ENCODE peak calls at places on chromosome 2, in five cellular contexts. Y is adrenal gland, B is heart left ventricle, R is HepG2, A is H54. J is an unnamed sample.
A peak's percentile ranks its signal among the peaks of the same experiment; 100 is the strongest.

GRCh38 chr2:191866675-191867506 is 20.0 kb upstream of the CAVIN2 start:
- DNase-seq in Y (no peak), B (peak; percentile 42), R (peak; percentile 100), A (no peak), J (peak; percentile 27)

GRCh38 chr2:42755161-42755900 is 8.6 kb downstream of the OXER1 start:
- DNase-seq in Y (no peak), B (no peak), R (no peak), A (no peak), J (no peak)

GRCh38 chr2:143193121-143193520 is 63.9 kb downstream of the ARHGAP15 start:
- DNase-seq in Y (no peak), B (no peak), R (no peak), A (no peak), J (no peak)

GRCh38 chr2:56763683-56764082 is 579.9 kb downstream of the CCDC85A start:
- DNase-seq in Y (no peak), B (no peak), R (no peak), A (no peak), J (no peak)

GRCh38 chr2:220904015-220904414 is 668.1 kb downstream of the EPHA4 start:
- DNase-seq in Y (no peak), B (no peak), R (no peak), A (no peak), J (no peak)

GRCh38 chr2:224918626-224919471 is 123.4 kb downstream of the DOCK10 start:
- DNase-seq in Y (no peak), B (no peak), R (no peak), A (no peak), J (no peak)

GRCh38 chr2:71683666-71684065 is 230.3 kb downstream of the DYSF start:
- DNase-seq in Y (no peak), B (no peak), R (no peak), A (no peak), J (peak; percentile 7)

GRCh38 chr2:137828624-137829023 is 135.6 kb upstream of the HNMT start:
- DNase-seq in Y (no peak), B (no peak), R (no peak), A (no peak), J (no peak)

GRCh38 chr2:158099716-158100115 is 2.0 kb upstream of the UPP2 start:
- DNase-seq in Y (no peak), B (no peak), R (peak; percentile 47), A (no peak), J (no peak)

GRCh38 chr2:120239488-120240287 is 13.0 kb upstream of the RALB start:
- DNase-seq in Y (peak; percentile 78), B (peak; percentile 81), R (peak; percentile 37), A (peak; percentile 61), J (peak; percentile 56)

GRCh38 chr2:1625281-1626001 is 118.9 kb downstream of the PXDN start:
- DNase-seq in Y (no peak), B (peak; percentile 49), R (no peak), A (peak; percentile 40), J (peak; percentile 67)

GRCh38 chr2:54009549-54009948 is 38.8 kb upstream of the PSME4 start:
- DNase-seq in Y (no peak), B (no peak), R (no peak), A (no peak), J (no peak)

GRCh38 chr2:72757177-72757775 is 68.6 kb downstream of the EXOC6B start:
- DNase-seq in Y (peak; percentile 61), B (peak; percentile 40), R (peak; percentile 100), A (no peak), J (no peak)

GRCh38 chr2:1787799-1788477 is 43.6 kb upstream of the PXDN start:
- DNase-seq in Y (no peak), B (no peak), R (no peak), A (no peak), J (no peak)

GRCh38 chr2:57373530-57373929 is 673.1 kb upstream of the VRK2 start:
- DNase-seq in Y (no peak), B (no peak), R (no peak), A (no peak), J (no peak)

GRCh38 chr2:175111200-175111657 is 56.8 kb downstream of the ATF2 start:
- DNase-seq in Y (no peak), B (no peak), R (peak; percentile 61), A (no peak), J (no peak)

GRCh38 chr2:230459213-230459612 is 43.2 kb downstream of the SP100 start:
- DNase-seq in Y (no peak), B (no peak), R (no peak), A (no peak), J (no peak)

GRCh38 chr2:58731488-58731869 is 490.4 kb upstream of the FANCL start:
- DNase-seq in Y (no peak), B (no peak), R (no peak), A (no peak), J (no peak)

DNA sequence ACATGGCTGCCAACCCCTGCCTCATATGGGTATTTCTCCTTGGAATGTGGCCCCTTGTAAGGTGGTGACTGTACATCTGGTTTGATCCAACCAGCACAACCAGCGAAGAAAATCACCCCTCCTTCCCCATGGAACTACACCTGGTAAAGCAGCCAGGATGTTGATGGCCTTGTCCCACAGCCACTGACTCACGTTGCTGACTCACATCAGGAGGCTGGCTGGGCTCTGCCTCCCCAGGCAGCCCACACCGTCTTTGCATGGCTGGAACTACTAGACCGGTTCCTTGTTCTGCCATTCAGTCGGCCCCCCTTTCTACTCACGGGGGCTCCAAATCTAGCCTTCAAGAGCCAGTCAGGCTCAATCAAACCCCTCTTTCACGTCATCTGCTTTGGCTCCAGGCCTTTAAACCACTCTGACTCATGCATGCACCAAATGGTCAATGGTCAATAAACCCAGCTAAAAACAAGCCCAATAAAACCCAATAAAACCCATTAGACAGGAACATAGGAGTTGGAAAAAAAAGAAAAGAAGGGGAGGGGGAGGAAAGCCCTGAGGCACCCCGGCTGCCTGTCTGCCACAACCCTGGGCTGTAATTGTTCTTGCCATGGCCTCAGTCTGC is 114.8 kb downstream of the PLB1 start:
- DNase-seq in Y (peak; percentile 81), B (no peak), R (peak; percentile 36), A (peak; percentile 90), J (no peak)
- TF ChIP-seq POLR2A in Y (no peak), B (no peak), R (no peak), A (no peak), J (no peak)

GRCh38 chr2:64525323-64525625 is 1.1 kb downstream of the AFTPH start:
- DNase-seq in Y (no peak), B (no peak), R (peak; percentile 28), A (no peak), J (no peak)

GRCh38 chr2:64522843-64523428 is 1.2 kb upstream of the AFTPH start:
- DNase-seq in Y (peak; percentile 69), B (peak; percentile 62), R (peak; percentile 83), A (peak; percentile 46), J (peak; percentile 35)

GRCh38 chr2:64524604-64525322 is 635 bp downstream of the AFTPH start:
- DNase-seq in Y (peak; percentile 45), B (peak; percentile 22), R (peak; percentile 30), A (no peak), J (no peak)

GRCh38 chr2:64526034-64526433 is 1.9 kb downstream of the AFTPH start:
- DNase-seq in Y (no peak), B (no peak), R (no peak), A (no peak), J (no peak)

DNA sequence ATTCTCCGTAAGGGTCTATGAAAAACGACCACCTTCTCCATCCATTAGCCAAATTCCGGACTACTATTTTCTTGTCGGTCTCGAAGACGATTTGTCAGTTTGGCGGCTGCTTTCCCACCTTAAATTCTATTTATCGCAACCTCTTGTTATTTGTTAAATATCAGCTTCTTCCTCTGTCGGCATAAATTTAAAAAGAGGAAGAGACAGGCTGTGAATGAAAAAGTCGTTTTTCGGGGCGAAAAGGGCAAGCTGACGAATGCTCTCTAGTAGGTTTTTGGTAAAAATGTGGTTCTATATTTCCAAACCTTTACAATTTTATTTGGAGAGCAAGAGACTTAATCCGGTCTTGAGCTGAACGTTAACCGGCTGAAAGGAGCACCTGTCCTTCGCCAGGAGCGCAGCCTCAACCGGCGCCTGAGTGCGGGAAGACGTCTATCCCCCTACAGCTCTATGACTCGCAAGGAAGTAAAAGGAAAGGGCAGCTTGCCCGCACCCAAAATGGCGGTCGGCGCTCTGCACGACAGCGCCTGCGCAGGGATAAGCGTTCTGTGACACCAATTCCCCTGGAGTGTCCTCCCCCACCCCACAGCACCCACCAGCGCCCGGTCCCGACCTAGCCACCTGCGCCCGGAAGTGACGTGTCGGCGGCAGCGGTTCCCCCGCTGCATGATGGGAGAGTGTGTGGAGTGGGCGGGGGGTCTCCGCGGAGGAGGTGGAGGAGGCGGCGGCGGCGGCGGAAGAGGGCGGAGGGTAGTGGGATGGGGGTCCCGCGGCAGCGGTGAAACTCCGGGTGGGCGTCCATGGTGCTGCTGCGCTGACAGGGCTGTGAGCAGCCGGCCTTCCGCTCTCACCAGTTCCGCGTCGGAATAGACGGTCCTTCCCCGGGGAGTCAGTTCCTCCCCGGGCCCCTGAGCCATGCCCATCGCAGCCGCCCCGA is at the start of gene AFTPH:
- DNase-seq in Y (peak; percentile 99), B (peak; percentile 99), R (peak; percentile 99), A (peak; percentile 98), J (peak; percentile 99)
- TF ChIP-seq POLR2A in Y (peak; percentile 71), B (peak; percentile 77), R (peak; percentile 90), A (peak; percentile 43), J (peak; percentile 89)

GRCh38 chr2:237895544-237896506 is 36.4 kb downstream of the RAMP1 start:
- DNase-seq in Y (no peak), B (peak; percentile 79), R (no peak), A (peak; percentile 84), J (peak; percentile 33)
- TF ChIP-seq POLR2A in Y (no peak), B (no peak), R (no peak), A (no peak), J (no peak)

DNA sequence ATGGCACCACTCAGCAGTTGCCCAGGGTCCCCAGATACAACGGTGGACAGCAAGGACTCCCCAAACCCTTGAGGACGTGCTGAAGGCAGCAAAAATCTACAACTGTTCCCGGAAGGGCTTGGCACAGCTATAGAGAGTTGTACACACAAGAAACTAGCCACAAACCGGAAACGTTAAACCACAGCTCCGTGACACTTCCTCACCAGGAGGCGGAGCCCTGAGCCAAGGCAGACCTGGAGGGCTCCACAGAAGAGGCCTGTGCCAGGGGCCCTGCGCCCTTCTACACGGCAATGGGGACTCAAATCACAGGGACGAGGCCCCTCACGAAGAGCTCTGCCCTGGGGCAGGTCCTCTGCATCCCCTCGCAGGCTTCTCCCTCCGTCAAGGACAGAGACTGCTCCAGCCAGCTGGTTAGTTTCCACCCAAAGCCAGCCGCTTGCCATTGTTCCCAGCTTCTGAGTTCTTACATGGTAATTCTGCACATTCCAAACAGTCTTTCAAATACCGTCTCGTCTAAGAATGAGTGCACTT is 133.3 kb downstream of the HDAC4 start:
- DNase-seq in Y (peak; percentile 62), B (peak; percentile 59), R (no peak), A (peak; percentile 55), J (peak; percentile 57)
- TF ChIP-seq POLR2A in Y (no peak), B (no peak), R (no peak), A (no peak), J (no peak)

J was measured in ovary.